ENCODE peak calls at places on chromosomes 13 and 19, in nine cellular contexts. One of them, this sample, is unnamed.

GRCh38 chr19:756232-756631 is 5.3 kb downstream of the MISP start:
- DNase-seq in suprapubic skin: no peak
- DNase-seq in fibroblast of pulmonary artery: peak
- DNase-seq in AG04450: no peak
- DNase-seq in cardiac fibroblast: peak
- DNase-seq in OCI-LY7: peak
- DNase-seq in fibroblast of the aortic adventitia: no peak
- DNase-seq in heart right ventricle: no peak
- DNase-seq in tibial nerve: no peak
- DNase-seq in this sample: no peak

GRCh38 chr13:98507060-98507797 is 69.7 kb downstream of the STK24 start:
- DNase-seq in cardiac fibroblast: peak
- DNase-seq in OCI-LY7: no peak
- DNase-seq in heart right ventricle: peak
- DNase-seq in fibroblast of pulmonary artery: peak
- DNase-seq in AG04450: no peak
- DNase-seq in tibial nerve: no peak
- DNase-seq in suprapubic skin: peak
- DNase-seq in fibroblast of the aortic adventitia: peak
- DNase-seq in this sample: no peak

GRCh38 chr19:10523135-10523636 is 5.9 kb upstream of the S1PR5 start:
- DNase-seq in OCI-LY7: no peak
- DNase-seq in tibial nerve: no peak
- DNase-seq in heart right ventricle: no peak
- DNase-seq in AG04450: no peak
- DNase-seq in fibroblast of pulmonary artery: no peak
- DNase-seq in suprapubic skin: no peak
- DNase-seq in fibroblast of the aortic adventitia: no peak
- DNase-seq in cardiac fibroblast: no peak
- DNase-seq in this sample: no peak

GRCh38 chr13:112732679-112733078 is 42.8 kb downstream of the ATP11A start:
- DNase-seq in fibroblast of pulmonary artery: no peak
- DNase-seq in cardiac fibroblast: no peak
- DNase-seq in fibroblast of the aortic adventitia: no peak
- DNase-seq in OCI-LY7: no peak
- DNase-seq in AG04450: no peak
- DNase-seq in tibial nerve: no peak
- DNase-seq in suprapubic skin: no peak
- DNase-seq in heart right ventricle: no peak
- DNase-seq in this sample: no peak

GRCh38 chr19:15142313-15142712 is 35.1 kb downstream of the SYDE1 start:
- DNase-seq in AG04450: no peak
- DNase-seq in fibroblast of pulmonary artery: no peak
- DNase-seq in heart right ventricle: no peak
- DNase-seq in suprapubic skin: no peak
- DNase-seq in OCI-LY7: no peak
- DNase-seq in tibial nerve: no peak
- DNase-seq in cardiac fibroblast: no peak
- DNase-seq in fibroblast of the aortic adventitia: no peak
- DNase-seq in this sample: no peak

GRCh38 chr19:1027020-1027952 is 878 bp downstream of the CNN2 start:
- DNase-seq in fibroblast of the aortic adventitia: peak
- DNase-seq in AG04450: no peak
- DNase-seq in OCI-LY7: peak
- DNase-seq in heart right ventricle: peak
- DNase-seq in fibroblast of pulmonary artery: peak
- DNase-seq in tibial nerve: no peak
- DNase-seq in cardiac fibroblast: peak
- DNase-seq in suprapubic skin: no peak
- DNase-seq in this sample: no peak

GRCh38 chr13:30995331-30995730 is 62.9 kb downstream of the TEX26 start:
- DNase-seq in tibial nerve: no peak
- DNase-seq in OCI-LY7: no peak
- DNase-seq in fibroblast of pulmonary artery: no peak
- DNase-seq in heart right ventricle: no peak
- DNase-seq in cardiac fibroblast: no peak
- DNase-seq in fibroblast of the aortic adventitia: no peak
- DNase-seq in AG04450: no peak
- DNase-seq in suprapubic skin: no peak
- DNase-seq in this sample: no peak

GRCh38 chr13:104111031-104111430 is 1044.8 kb upstream of the SLC10A2 start:
- DNase-seq in fibroblast of the aortic adventitia: no peak
- DNase-seq in tibial nerve: no peak
- DNase-seq in cardiac fibroblast: peak
- DNase-seq in AG04450: no peak
- DNase-seq in fibroblast of pulmonary artery: peak
- DNase-seq in heart right ventricle: no peak
- DNase-seq in OCI-LY7: no peak
- DNase-seq in suprapubic skin: no peak
- DNase-seq in this sample: no peak

DNA sequence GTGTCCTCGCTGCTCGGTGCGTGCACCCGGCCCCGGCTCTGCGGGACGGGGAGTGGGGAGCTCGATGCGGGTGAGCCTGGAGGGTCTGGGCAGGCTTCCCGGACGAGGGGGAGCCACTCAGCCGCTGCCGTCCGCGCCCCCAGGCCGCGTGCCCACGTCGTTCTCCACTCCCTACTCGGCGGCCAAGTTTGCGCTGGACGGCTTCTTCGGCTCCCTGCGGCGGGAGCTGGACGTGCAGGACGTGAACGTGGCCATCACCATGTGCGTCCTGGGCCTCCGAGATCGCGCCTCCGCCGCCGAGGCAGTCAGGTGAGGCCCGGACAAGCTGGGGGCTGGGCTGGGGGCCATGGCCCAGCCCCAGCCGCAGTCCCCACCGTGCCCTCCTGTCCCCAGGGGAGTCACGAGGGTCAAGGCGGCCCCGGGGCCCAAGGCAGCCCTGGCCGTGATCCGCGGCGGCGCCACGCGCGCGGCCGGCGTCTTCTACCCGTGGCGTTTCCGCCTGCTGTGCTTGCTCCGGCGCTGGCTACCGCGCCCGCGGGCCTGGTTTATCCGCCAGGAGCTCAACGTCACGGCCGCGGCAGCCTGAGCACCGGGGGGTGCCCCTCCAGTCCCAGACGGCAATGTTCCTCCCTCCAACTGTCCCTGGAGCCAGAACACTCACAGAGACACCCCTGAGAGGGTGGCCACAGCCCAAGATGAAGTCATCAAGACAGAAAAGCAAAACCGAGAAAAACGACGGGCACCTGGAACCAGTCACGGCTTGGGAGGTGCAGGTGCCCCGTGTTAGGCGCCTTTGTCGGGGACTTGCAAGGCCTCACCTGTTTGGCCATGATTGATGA is 2.5 kb upstream of the RPL36 start:
- DNase-seq in suprapubic skin: no peak
- DNase-seq in fibroblast of pulmonary artery: no peak
- DNase-seq in OCI-LY7: no peak
- DNase-seq in fibroblast of the aortic adventitia: no peak
- DNase-seq in AG04450: no peak
- DNase-seq in heart right ventricle: peak
- DNase-seq in cardiac fibroblast: no peak
- DNase-seq in tibial nerve: no peak
- DNase-seq in this sample: no peak
- TF ChIP-seq CTCF in suprapubic skin: no peak
- TF ChIP-seq CTCF in fibroblast of pulmonary artery: no peak
- TF ChIP-seq CTCF in OCI-LY7: peak
- TF ChIP-seq CTCF in fibroblast of the aortic adventitia: no peak
- TF ChIP-seq CTCF in AG04450: no peak
- TF ChIP-seq CTCF in heart right ventricle: peak
- TF ChIP-seq CTCF in cardiac fibroblast: no peak
- TF ChIP-seq CTCF in tibial nerve: no peak
- TF ChIP-seq CTCF in this sample: no peak

GRCh38 chr19:4584670-4585460 is 25.4 kb upstream of the SEMA6B start:
- DNase-seq in AG04450: no peak
- DNase-seq in OCI-LY7: no peak
- DNase-seq in cardiac fibroblast: no peak
- DNase-seq in fibroblast of the aortic adventitia: no peak
- DNase-seq in heart right ventricle: no peak
- DNase-seq in fibroblast of pulmonary artery: no peak
- DNase-seq in suprapubic skin: no peak
- DNase-seq in tibial nerve: no peak
- DNase-seq in this sample: no peak

GRCh38 chr19:4585556-4585955 is 26.1 kb upstream of the SEMA6B start:
- DNase-seq in AG04450: no peak
- DNase-seq in heart right ventricle: no peak
- DNase-seq in OCI-LY7: no peak
- DNase-seq in tibial nerve: no peak
- DNase-seq in cardiac fibroblast: no peak
- DNase-seq in fibroblast of the aortic adventitia: no peak
- DNase-seq in suprapubic skin: no peak
- DNase-seq in fibroblast of pulmonary artery: no peak
- DNase-seq in this sample: no peak

GRCh38 chr19:4582980-4583842 is 23.7 kb upstream of the SEMA6B start:
- DNase-seq in OCI-LY7: no peak
- DNase-seq in heart right ventricle: no peak
- DNase-seq in AG04450: no peak
- DNase-seq in tibial nerve: no peak
- DNase-seq in fibroblast of pulmonary artery: no peak
- DNase-seq in fibroblast of the aortic adventitia: no peak
- DNase-seq in cardiac fibroblast: no peak
- DNase-seq in suprapubic skin: no peak
- DNase-seq in this sample: no peak

GRCh38 chr19:4582112-4582553 is 22.6 kb upstream of the SEMA6B start:
- DNase-seq in AG04450: no peak
- DNase-seq in OCI-LY7: no peak
- DNase-seq in suprapubic skin: no peak
- DNase-seq in heart right ventricle: no peak
- DNase-seq in cardiac fibroblast: no peak
- DNase-seq in tibial nerve: no peak
- DNase-seq in fibroblast of pulmonary artery: no peak
- DNase-seq in fibroblast of the aortic adventitia: peak
- DNase-seq in this sample: no peak

GRCh38 chr19:4583961-4584669 is 24.6 kb upstream of the SEMA6B start:
- DNase-seq in fibroblast of the aortic adventitia: no peak
- DNase-seq in heart right ventricle: no peak
- DNase-seq in tibial nerve: no peak
- DNase-seq in suprapubic skin: no peak
- DNase-seq in fibroblast of pulmonary artery: peak
- DNase-seq in AG04450: no peak
- DNase-seq in cardiac fibroblast: peak
- DNase-seq in OCI-LY7: peak
- DNase-seq in this sample: no peak
- H3K4me3 ChIP-seq in fibroblast of the aortic adventitia: peak
- H3K4me3 ChIP-seq in heart right ventricle: peak
- H3K4me3 ChIP-seq in tibial nerve: peak
- H3K4me3 ChIP-seq in suprapubic skin: peak
- H3K4me3 ChIP-seq in fibroblast of pulmonary artery: peak
- H3K4me3 ChIP-seq in AG04450: peak
- H3K4me3 ChIP-seq in cardiac fibroblast: peak
- H3K4me3 ChIP-seq in OCI-LY7: peak
- H3K4me3 ChIP-seq in this sample: peak

GRCh38 chr13:106378263-106378662 is 157.2 kb downstream of the EFNB2 start:
- DNase-seq in AG04450: no peak
- DNase-seq in suprapubic skin: no peak
- DNase-seq in heart right ventricle: no peak
- DNase-seq in OCI-LY7: no peak
- DNase-seq in cardiac fibroblast: no peak
- DNase-seq in fibroblast of pulmonary artery: no peak
- DNase-seq in fibroblast of the aortic adventitia: no peak
- DNase-seq in tibial nerve: no peak
- DNase-seq in this sample: no peak
- TF ChIP-seq CTCF in AG04450: no peak
- TF ChIP-seq CTCF in suprapubic skin: no peak
- TF ChIP-seq CTCF in heart right ventricle: no peak
- TF ChIP-seq CTCF in OCI-LY7: no peak
- TF ChIP-seq CTCF in cardiac fibroblast: no peak
- TF ChIP-seq CTCF in fibroblast of pulmonary artery: no peak
- TF ChIP-seq CTCF in fibroblast of the aortic adventitia: no peak
- TF ChIP-seq CTCF in tibial nerve: no peak
- TF ChIP-seq CTCF in this sample: no peak

DNA sequence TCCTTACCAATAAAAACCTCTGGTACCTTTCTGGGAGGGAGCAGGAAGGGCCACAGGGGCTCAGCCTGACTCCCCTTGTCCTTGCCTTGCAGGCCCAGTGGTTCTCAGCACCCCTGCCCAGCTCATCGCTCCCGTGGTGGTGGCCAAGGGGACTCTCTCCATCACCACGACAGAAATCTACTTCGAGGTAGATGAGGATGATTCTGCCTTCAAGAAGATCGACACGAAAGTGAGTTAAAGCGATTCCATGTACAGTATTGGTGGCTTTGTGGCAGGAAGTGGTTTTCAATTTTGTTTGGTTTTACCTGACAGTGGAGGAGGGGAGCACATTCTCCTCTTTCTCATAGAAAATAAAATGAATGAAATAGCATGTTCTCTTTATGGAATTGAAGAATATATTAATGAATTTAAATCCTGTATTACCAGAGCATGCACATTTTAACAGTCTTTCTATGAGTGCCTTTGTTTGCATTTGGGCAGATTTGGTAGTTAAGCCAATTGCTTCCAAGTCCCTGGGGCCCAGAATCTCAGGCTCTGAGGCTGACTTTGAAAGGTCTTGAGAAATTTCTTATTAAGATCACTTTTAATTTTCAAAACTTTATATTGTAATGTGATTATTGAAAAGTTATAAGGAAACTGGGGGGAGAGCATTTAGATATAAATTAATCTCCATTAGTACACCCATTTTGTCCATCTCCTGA is 4.0 kb downstream of the MAB21L1 start:
- DNase-seq in cardiac fibroblast: no peak
- DNase-seq in tibial nerve: no peak
- DNase-seq in AG04450: no peak
- DNase-seq in fibroblast of pulmonary artery: no peak
- DNase-seq in fibroblast of the aortic adventitia: peak
- DNase-seq in suprapubic skin: no peak
- DNase-seq in heart right ventricle: no peak
- DNase-seq in OCI-LY7: no peak
- DNase-seq in this sample: no peak
- H3K4me3 ChIP-seq in cardiac fibroblast: no peak
- H3K4me3 ChIP-seq in tibial nerve: no peak
- H3K4me3 ChIP-seq in AG04450: no peak
- H3K4me3 ChIP-seq in fibroblast of pulmonary artery: no peak
- H3K4me3 ChIP-seq in fibroblast of the aortic adventitia: peak
- H3K4me3 ChIP-seq in suprapubic skin: peak
- H3K4me3 ChIP-seq in heart right ventricle: no peak
- H3K4me3 ChIP-seq in OCI-LY7: no peak
- H3K4me3 ChIP-seq in this sample: peak

GRCh38 chr13:60583196-60583908 is 186.3 kb downstream of the TDRD3 start:
- DNase-seq in AG04450: no peak
- DNase-seq in heart right ventricle: no peak
- DNase-seq in tibial nerve: peak
- DNase-seq in OCI-LY7: no peak
- DNase-seq in suprapubic skin: no peak
- DNase-seq in fibroblast of pulmonary artery: peak
- DNase-seq in fibroblast of the aortic adventitia: peak
- DNase-seq in cardiac fibroblast: peak
- DNase-seq in this sample: no peak
- TF ChIP-seq CTCF in AG04450: no peak
- TF ChIP-seq CTCF in heart right ventricle: no peak
- TF ChIP-seq CTCF in tibial nerve: no peak
- TF ChIP-seq CTCF in OCI-LY7: no peak
- TF ChIP-seq CTCF in suprapubic skin: no peak
- TF ChIP-seq CTCF in fibroblast of pulmonary artery: peak
- TF ChIP-seq CTCF in fibroblast of the aortic adventitia: peak
- TF ChIP-seq CTCF in cardiac fibroblast: peak
- TF ChIP-seq CTCF in this sample: no peak

This sample was measured in HFF-Myc.